ENCODE peak calls at places on chromosomes 12 and 14, in four cellular contexts. One of them, this sample, is unnamed. For H3K27me3, the result is how much of the 10 kb centered on the place peaks cover.

GRCh38 chr12:98513379-98514318 is 1.7 kb upstream of the TMPO start:
- DNase-seq in sigmoid colon: no peak
- DNase-seq in H1: no peak
- DNase-seq in stomach: no peak
- DNase-seq in this sample: no peak

GRCh38 chr14:35159742-35160409 is 37.5 kb downstream of the PRORP start:
- DNase-seq in H1: no peak
- DNase-seq in sigmoid colon: no peak
- DNase-seq in stomach: no peak
- DNase-seq in this sample: no peak

GRCh38 chr12:98418357-98419075 is 96.9 kb upstream of the TMPO start:
- DNase-seq in sigmoid colon: peak
- DNase-seq in H1: no peak
- DNase-seq in stomach: peak
- DNase-seq in this sample: peak

GRCh38 chr12:5770727-5771126 is 174.3 kb downstream of the ANO2 start:
- DNase-seq in H1: no peak
- DNase-seq in sigmoid colon: no peak
- DNase-seq in stomach: no peak
- DNase-seq in this sample: no peak

GRCh38 chr14:68938515-68939423 is 40.3 kb downstream of the ACTN1 start:
- DNase-seq in sigmoid colon: peak
- DNase-seq in H1: no peak
- DNase-seq in stomach: peak
- DNase-seq in this sample: peak

GRCh38 chr14:95196268-95196667 is 38.9 kb upstream of the DICER1 start:
- DNase-seq in H1: no peak
- DNase-seq in sigmoid colon: no peak
- DNase-seq in stomach: no peak
- DNase-seq in this sample: no peak

GRCh38 chr14:102917469-102918211 is 4.8 kb upstream of the AMN start:
- DNase-seq in H1: peak
- DNase-seq in stomach: peak
- DNase-seq in sigmoid colon: no peak
- DNase-seq in this sample: peak

GRCh38 chr14:71193663-71194062 is 286.4 kb downstream of the PCNX1 start:
- DNase-seq in stomach: no peak
- DNase-seq in sigmoid colon: no peak
- DNase-seq in H1: no peak
- DNase-seq in this sample: no peak

GRCh38 chr12:96225003-96225855 is 31.1 kb downstream of the ELK3 start:
- DNase-seq in stomach: no peak
- DNase-seq in sigmoid colon: no peak
- DNase-seq in H1: no peak
- DNase-seq in this sample: no peak

GRCh38 chr12:58965568-58965967 is 45.3 kb upstream of the LRIG3 start:
- DNase-seq in sigmoid colon: no peak
- DNase-seq in stomach: no peak
- DNase-seq in H1: no peak
- DNase-seq in this sample: no peak

GRCh38 chr14:76765461-76765931 is 4.2 kb downstream of the VASH1 start:
- DNase-seq in stomach: no peak
- DNase-seq in H1: no peak
- DNase-seq in sigmoid colon: no peak
- DNase-seq in this sample: no peak

GRCh38 chr14:60165547-60165876 is 314 bp upstream of the DHRS7 start:
- DNase-seq in H1: no peak
- DNase-seq in stomach: no peak
- DNase-seq in sigmoid colon: no peak
- DNase-seq in this sample: no peak

GRCh38 chr12:109492371-109492770 is 14.9 kb downstream of the UBE3B start:
- DNase-seq in H1: no peak
- DNase-seq in stomach: peak
- DNase-seq in sigmoid colon: no peak
- DNase-seq in this sample: no peak

GRCh38 chr12:100154472-100155247 is 12.0 kb upstream of the BLTP3B start:
- DNase-seq in sigmoid colon: peak
- DNase-seq in stomach: peak
- DNase-seq in H1: peak
- DNase-seq in this sample: peak

GRCh38 chr14:35366048-35366428 is 38.5 kb downstream of the NFKBIA start:
- DNase-seq in sigmoid colon: no peak
- DNase-seq in stomach: no peak
- DNase-seq in H1: no peak
- DNase-seq in this sample: no peak

GRCh38 chr12:12870454-12870853 is 20.9 kb upstream of the GPRC5A start:
- DNase-seq in H1: no peak
- DNase-seq in sigmoid colon: no peak
- DNase-seq in stomach: no peak
- DNase-seq in this sample: no peak
- TF ChIP-seq EP300 in H1: no peak
- TF ChIP-seq EP300 in sigmoid colon: no peak
- TF ChIP-seq EP300 in stomach: no peak
- TF ChIP-seq EP300 in this sample: no peak

GRCh38 chr12:74499192-74499591 is 38.4 kb upstream of the ATXN7L3B start:
- DNase-seq in stomach: no peak
- DNase-seq in sigmoid colon: no peak
- DNase-seq in H1: no peak
- DNase-seq in this sample: no peak
- TF ChIP-seq POLR2AphosphoS5 in stomach: no peak
- TF ChIP-seq POLR2AphosphoS5 in sigmoid colon: no peak
- TF ChIP-seq POLR2AphosphoS5 in H1: no peak
- TF ChIP-seq POLR2AphosphoS5 in this sample: no peak

GRCh38 chr14:32594766-32595165 is 265.7 kb downstream of the AKAP6 start:
- DNase-seq in stomach: no peak
- DNase-seq in sigmoid colon: no peak
- DNase-seq in H1: no peak
- DNase-seq in this sample: no peak

GRCh38 chr14:32595496-32595895 is 266.4 kb downstream of the AKAP6 start:
- DNase-seq in sigmoid colon: no peak
- DNase-seq in H1: no peak
- DNase-seq in stomach: no peak
- DNase-seq in this sample: no peak

GRCh38 chr14:32597771-32598170 is 268.7 kb downstream of the AKAP6 start:
- DNase-seq in sigmoid colon: no peak
- DNase-seq in stomach: no peak
- DNase-seq in H1: no peak
- DNase-seq in this sample: no peak

GRCh38 chr14:32593290-32593942 is 264.3 kb downstream of the AKAP6 start:
- DNase-seq in H1: no peak
- DNase-seq in stomach: no peak
- DNase-seq in sigmoid colon: no peak
- DNase-seq in this sample: no peak

GRCh38 chr14:32596390-32596789 is 267.3 kb downstream of the AKAP6 start:
- DNase-seq in stomach: no peak
- DNase-seq in H1: no peak
- DNase-seq in sigmoid colon: no peak
- DNase-seq in this sample: no peak
- H3K27me3 ChIP-seq in stomach: under half
- H3K27me3 ChIP-seq in H1: under half
- H3K27me3 ChIP-seq in sigmoid colon: under half
- H3K27me3 ChIP-seq in this sample: under half

GRCh38 chr14:25837431-25837950 is 760.3 kb downstream of the NOVA1 start:
- DNase-seq in stomach: no peak
- DNase-seq in H1: no peak
- DNase-seq in sigmoid colon: no peak
- DNase-seq in this sample: no peak

GRCh38 chr14:25841226-25841625 is 756.6 kb downstream of the NOVA1 start:
- DNase-seq in H1: no peak
- DNase-seq in sigmoid colon: no peak
- DNase-seq in stomach: no peak
- DNase-seq in this sample: no peak

GRCh38 chr14:25833341-25834121 is 764.3 kb downstream of the NOVA1 start:
- DNase-seq in H1: no peak
- DNase-seq in stomach: peak
- DNase-seq in sigmoid colon: no peak
- DNase-seq in this sample: peak

GRCh38 chr14:25836647-25837046 is 761.2 kb downstream of the NOVA1 start:
- DNase-seq in stomach: no peak
- DNase-seq in H1: no peak
- DNase-seq in sigmoid colon: no peak
- DNase-seq in this sample: no peak
- TF ChIP-seq EP300 in stomach: no peak
- TF ChIP-seq EP300 in H1: no peak
- TF ChIP-seq EP300 in sigmoid colon: no peak
- TF ChIP-seq EP300 in this sample: no peak

GRCh38 chr12:111313833-111314259 is 55.0 kb downstream of the PHETA1 start:
- DNase-seq in sigmoid colon: peak
- DNase-seq in stomach: peak
- DNase-seq in H1: peak
- DNase-seq in this sample: peak
- TF ChIP-seq POLR2AphosphoS5 in sigmoid colon: no peak
- TF ChIP-seq POLR2AphosphoS5 in stomach: no peak
- TF ChIP-seq POLR2AphosphoS5 in H1: no peak
- TF ChIP-seq POLR2AphosphoS5 in this sample: no peak

DNA sequence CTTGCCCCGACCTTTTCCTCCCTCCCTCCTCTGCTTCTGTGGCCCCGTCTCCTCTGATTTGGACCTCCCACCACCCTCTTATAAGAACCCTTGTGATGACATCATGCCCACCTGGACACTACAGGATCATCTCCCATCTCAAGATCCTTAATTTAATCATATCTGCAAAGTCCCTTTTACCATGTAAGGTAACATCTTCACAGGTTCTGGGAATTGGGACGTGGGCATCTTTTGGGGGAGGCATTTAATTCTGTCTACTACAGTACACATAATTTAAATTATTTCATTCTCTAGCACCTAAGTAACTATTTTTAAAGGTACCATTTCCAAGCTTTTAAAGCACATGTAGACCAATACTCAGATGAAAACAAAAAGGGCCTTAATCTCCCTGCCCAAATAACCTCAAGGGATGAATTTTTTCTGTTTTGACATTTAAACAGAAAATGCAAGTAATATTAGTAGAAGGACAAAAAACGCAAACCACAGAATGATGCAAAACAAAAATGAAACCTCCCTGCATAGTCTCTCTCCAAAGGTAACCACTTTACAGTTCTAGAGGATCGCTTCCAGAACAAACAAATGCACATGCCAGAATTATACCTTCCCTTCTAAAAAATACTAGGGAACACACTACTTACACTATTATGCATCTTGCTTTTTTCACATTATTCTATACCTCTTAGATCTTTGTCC is 222.1 kb downstream of the AACS start:
- DNase-seq in stomach: no peak
- DNase-seq in sigmoid colon: no peak
- DNase-seq in H1: no peak
- DNase-seq in this sample: no peak
- H3K27me3 ChIP-seq in stomach: under half
- H3K27me3 ChIP-seq in sigmoid colon: under half
- H3K27me3 ChIP-seq in H1: under half
- H3K27me3 ChIP-seq in this sample: under half

GRCh38 chr12:104064031-104064841 is at the start of gene HCFC2:
- DNase-seq in H1: no peak
- DNase-seq in stomach: peak
- DNase-seq in sigmoid colon: peak
- DNase-seq in this sample: peak
- TF ChIP-seq EP300 in H1: no peak
- TF ChIP-seq EP300 in stomach: no peak
- TF ChIP-seq EP300 in sigmoid colon: peak
- TF ChIP-seq EP300 in this sample: no peak

This sample was measured in transverse colon.